ENCODE peak calls at places on chromosomes 11 and 22, in four cellular contexts. One of them, this sample, is unnamed.

GRCh38 chr11:3989251-3989650 is 105.3 kb upstream of the RRM1 start:
- DNase-seq in HepG2: no peak
- DNase-seq in HCT116: no peak
- DNase-seq in K562: no peak
- DNase-seq in this sample: no peak

GRCh38 chr11:14656536-14657457 is 13.2 kb downstream of the PDE3B start:
- DNase-seq in HCT116: no peak
- DNase-seq in K562: peak
- DNase-seq in HepG2: peak
- DNase-seq in this sample: no peak

GRCh38 chr11:95780544-95780943 is 9.0 kb downstream of the FAM76B start:
- DNase-seq in HCT116: no peak
- DNase-seq in HepG2: no peak
- DNase-seq in K562: no peak
- DNase-seq in this sample: no peak

GRCh38 chr22:48950151-48950915 is 877.3 kb downstream of the BRD1 start:
- DNase-seq in HepG2: no peak
- DNase-seq in HCT116: no peak
- DNase-seq in K562: no peak
- DNase-seq in this sample: no peak

GRCh38 chr11:79393362-79394043 is 47.3 kb downstream of the TENM4 start:
- DNase-seq in HepG2: no peak
- DNase-seq in HCT116: no peak
- DNase-seq in K562: no peak
- DNase-seq in this sample: no peak

GRCh38 chr22:30411780-30412179 is 13.8 kb upstream of the MTFP1 start:
- DNase-seq in K562: no peak
- DNase-seq in HepG2: no peak
- DNase-seq in HCT116: no peak
- DNase-seq in this sample: no peak

GRCh38 chr22:33851985-33852384 is 68.3 kb downstream of the LARGE1 start:
- DNase-seq in K562: no peak
- DNase-seq in HepG2: no peak
- DNase-seq in HCT116: no peak
- DNase-seq in this sample: no peak

GRCh38 chr11:121958978-121959340 is 157.1 kb downstream of the BLID start:
- DNase-seq in HCT116: no peak
- DNase-seq in K562: no peak
- DNase-seq in HepG2: no peak
- DNase-seq in this sample: no peak

GRCh38 chr22:20319041-20319744 is 667 bp downstream of the DGCR6L start:
- DNase-seq in HepG2: no peak
- DNase-seq in K562: peak
- DNase-seq in HCT116: no peak
- DNase-seq in this sample: no peak

GRCh38 chr11:8186429-8186828 is 17.6 kb upstream of the RIC3 start:
- DNase-seq in K562: no peak
- DNase-seq in HCT116: no peak
- DNase-seq in HepG2: no peak
- DNase-seq in this sample: no peak

GRCh38 chr11:8178297-8178696 is 9.5 kb upstream of the RIC3 start:
- DNase-seq in HepG2: no peak
- DNase-seq in K562: no peak
- DNase-seq in HCT116: no peak
- DNase-seq in this sample: no peak

GRCh38 chr11:8183136-8183535 is 14.3 kb upstream of the RIC3 start:
- DNase-seq in HCT116: no peak
- DNase-seq in K562: no peak
- DNase-seq in HepG2: no peak
- DNase-seq in this sample: no peak

DNA sequence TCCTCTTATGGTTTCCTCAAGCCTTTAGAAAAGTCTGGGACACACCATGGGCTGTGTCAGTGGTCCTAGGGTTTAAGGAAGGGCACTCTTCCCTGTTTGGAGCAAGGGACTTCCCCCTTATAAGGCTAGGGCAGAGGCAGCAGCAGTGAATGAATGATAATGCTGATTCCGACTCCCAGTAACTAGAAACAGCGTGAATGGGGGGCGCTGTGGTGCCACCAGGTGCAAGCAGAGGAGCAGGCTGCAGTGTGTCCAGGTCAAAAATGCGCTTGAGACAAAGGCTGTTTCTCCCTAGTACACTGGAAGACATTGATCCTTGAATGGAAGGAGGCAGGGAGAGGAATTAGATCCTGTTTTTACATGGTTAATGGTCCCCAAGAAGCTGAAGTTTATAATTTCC is 11.6 kb upstream of the RIC3 start:
- DNase-seq in K562: no peak
- DNase-seq in HCT116: no peak
- DNase-seq in HepG2: no peak
- DNase-seq in this sample: no peak
- TF ChIP-seq TCF7L2 in K562: no peak
- TF ChIP-seq TCF7L2 in HCT116: no peak
- TF ChIP-seq TCF7L2 in HepG2: no peak
- TF ChIP-seq TCF7L2 in this sample: no peak

GRCh38 chr11:26841818-26842457 is 120.1 kb upstream of the SLC5A12 start:
- DNase-seq in HCT116: no peak
- DNase-seq in K562: no peak
- DNase-seq in HepG2: no peak
- DNase-seq in this sample: no peak
- TF ChIP-seq SIN3A in HCT116: no peak
- TF ChIP-seq SIN3A in K562: no peak
- TF ChIP-seq SIN3A in HepG2: no peak
- TF ChIP-seq SIN3A in this sample: no peak

GRCh38 chr11:57624864-57625263 is 24.8 kb downstream of the YPEL4 start:
- DNase-seq in HepG2: no peak
- DNase-seq in K562: no peak
- DNase-seq in HCT116: no peak
- DNase-seq in this sample: no peak

GRCh38 chr11:57626895-57627294 is 22.8 kb downstream of the YPEL4 start:
- DNase-seq in HCT116: no peak
- DNase-seq in HepG2: no peak
- DNase-seq in K562: no peak
- DNase-seq in this sample: no peak

GRCh38 chr11:57619331-57619730 is 21.8 kb downstream of the SERPING1 start:
- DNase-seq in HepG2: no peak
- DNase-seq in HCT116: peak
- DNase-seq in K562: peak
- DNase-seq in this sample: no peak

GRCh38 chr11:57618438-57618837 is 21.0 kb downstream of the SERPING1 start:
- DNase-seq in K562: no peak
- DNase-seq in HepG2: no peak
- DNase-seq in HCT116: no peak
- DNase-seq in this sample: no peak

DNA sequence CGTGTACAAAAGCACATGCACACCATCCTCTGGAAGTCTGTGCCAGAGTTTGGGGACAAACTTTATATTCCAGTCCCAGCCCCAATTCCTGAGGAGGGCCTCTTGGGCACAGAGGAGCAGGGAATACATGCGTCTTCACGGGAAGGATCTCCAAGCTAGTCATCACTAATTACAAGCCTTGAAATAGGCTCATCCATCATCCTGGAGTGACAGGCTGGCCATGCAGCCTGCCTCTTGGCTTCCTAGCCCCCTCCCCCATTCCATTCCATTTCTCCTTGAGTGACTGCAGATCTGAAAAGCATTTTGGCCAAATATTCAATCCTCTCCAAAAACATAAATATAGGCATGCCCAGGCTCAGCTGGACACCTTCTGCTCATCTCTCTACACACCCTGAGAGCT is 24.8 kb downstream of the SERPING1 start:
- DNase-seq in HCT116: no peak
- DNase-seq in HepG2: no peak
- DNase-seq in K562: no peak
- DNase-seq in this sample: no peak
- H3K4me3 ChIP-seq in HCT116: no peak
- H3K4me3 ChIP-seq in HepG2: no peak
- H3K4me3 ChIP-seq in K562: no peak
- H3K4me3 ChIP-seq in this sample: no peak

DNA sequence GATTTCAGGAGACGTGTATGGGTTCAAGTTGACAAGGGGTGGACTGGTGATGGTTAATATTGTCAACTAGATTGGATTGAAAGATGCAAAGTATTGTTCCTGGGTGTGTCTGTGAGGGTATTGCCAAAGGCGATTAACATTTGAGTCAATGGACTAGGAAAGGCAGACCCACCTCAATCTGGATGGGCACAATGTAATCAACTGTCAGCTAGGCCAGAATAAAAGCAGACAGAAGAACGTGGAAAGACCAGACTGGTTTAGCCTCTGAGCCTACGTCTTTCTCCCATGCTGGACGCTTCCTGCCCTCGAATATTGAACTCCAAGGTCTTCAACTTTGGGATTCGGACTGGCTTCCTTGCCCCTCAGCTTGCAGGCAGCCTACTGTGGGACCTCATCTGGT is 1.7 kb upstream of the YPEL4 start:
- DNase-seq in HepG2: no peak
- DNase-seq in HCT116: no peak
- DNase-seq in K562: no peak
- DNase-seq in this sample: no peak
- TF ChIP-seq TCF7L2 in HepG2: no peak
- TF ChIP-seq TCF7L2 in HCT116: no peak
- TF ChIP-seq TCF7L2 in K562: no peak
- TF ChIP-seq TCF7L2 in this sample: no peak

GRCh38 chr22:24145446-24146189 is 35.7 kb upstream of the SUSD2 start:
- DNase-seq in HepG2: no peak
- DNase-seq in K562: no peak
- DNase-seq in HCT116: no peak
- DNase-seq in this sample: no peak
- TF ChIP-seq SIN3A in HepG2: no peak
- TF ChIP-seq SIN3A in K562: no peak
- TF ChIP-seq SIN3A in HCT116: no peak
- TF ChIP-seq SIN3A in this sample: no peak

GRCh38 chr22:25700996-25701815 is 40.8 kb upstream of the MYO18B start:
- DNase-seq in HepG2: no peak
- DNase-seq in HCT116: no peak
- DNase-seq in K562: no peak
- DNase-seq in this sample: no peak
- H3K4me3 ChIP-seq in HepG2: no peak
- H3K4me3 ChIP-seq in HCT116: no peak
- H3K4me3 ChIP-seq in K562: no peak
- H3K4me3 ChIP-seq in this sample: no peak

GRCh38 chr22:25038239-25038638 is 85.7 kb downstream of the KIAA1671 start:
- DNase-seq in HepG2: no peak
- DNase-seq in K562: no peak
- DNase-seq in HCT116: no peak
- DNase-seq in this sample: no peak
- TF ChIP-seq TCF7L2 in HepG2: no peak
- TF ChIP-seq TCF7L2 in K562: no peak
- TF ChIP-seq TCF7L2 in HCT116: no peak
- TF ChIP-seq TCF7L2 in this sample: no peak

DNA sequence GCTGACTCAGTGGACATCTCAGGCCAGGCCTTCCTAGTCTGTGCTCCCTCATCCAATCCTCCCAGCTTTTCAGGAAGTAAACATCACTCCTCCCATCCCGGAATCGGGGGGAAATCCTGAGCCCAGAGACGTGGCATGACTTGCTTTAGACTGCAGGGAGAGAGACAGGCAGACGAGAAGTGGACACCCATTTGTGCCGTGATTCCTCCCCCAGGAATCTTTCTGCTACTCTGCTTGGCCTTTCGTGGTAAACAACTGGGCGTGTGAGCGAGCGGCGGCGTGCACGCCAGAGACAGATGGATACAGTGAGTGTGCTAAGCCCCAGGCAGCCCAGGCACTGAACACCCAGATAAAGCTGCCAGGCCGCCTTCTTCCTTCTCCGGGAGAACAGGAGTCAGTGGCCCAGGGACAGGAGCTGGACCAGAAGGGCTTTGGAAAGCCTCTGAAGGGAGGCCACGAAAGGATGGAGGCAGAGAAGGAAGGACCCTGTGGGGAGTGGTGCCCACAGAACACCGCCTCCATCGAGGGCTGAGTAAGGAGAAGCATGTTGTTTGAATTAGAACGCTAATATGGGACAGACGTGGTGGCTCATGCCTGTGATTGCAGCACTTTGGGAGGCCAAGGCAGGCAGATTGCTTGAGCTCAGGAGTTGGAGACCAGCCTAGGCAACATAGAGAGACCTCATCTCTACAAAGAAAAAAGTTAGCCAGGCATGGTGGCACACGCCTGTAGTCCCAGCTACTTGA is 53.0 kb upstream of the PRR5 start:
- DNase-seq in HCT116: no peak
- DNase-seq in K562: no peak
- DNase-seq in HepG2: no peak
- DNase-seq in this sample: no peak
- TF ChIP-seq SIN3A in HCT116: no peak
- TF ChIP-seq SIN3A in K562: no peak
- TF ChIP-seq SIN3A in HepG2: no peak
- TF ChIP-seq SIN3A in this sample: no peak

GRCh38 chr11:82733444-82734119 is at the start of gene FAM181B:
- DNase-seq in HepG2: no peak
- DNase-seq in K562: peak
- DNase-seq in HCT116: no peak
- DNase-seq in this sample: no peak

GRCh38 chr11:82734120-82734479 is 436 bp upstream of the FAM181B start:
- DNase-seq in K562: no peak
- DNase-seq in HCT116: no peak
- DNase-seq in HepG2: no peak
- DNase-seq in this sample: no peak

GRCh38 chr11:82732734-82733443 is 775 bp downstream of the FAM181B start:
- DNase-seq in K562: peak
- DNase-seq in HepG2: no peak
- DNase-seq in HCT116: no peak
- DNase-seq in this sample: no peak

GRCh38 chr11:82731691-82732277 is 1.9 kb downstream of the FAM181B start:
- DNase-seq in HCT116: no peak
- DNase-seq in HepG2: no peak
- DNase-seq in K562: no peak
- DNase-seq in this sample: no peak

DNA sequence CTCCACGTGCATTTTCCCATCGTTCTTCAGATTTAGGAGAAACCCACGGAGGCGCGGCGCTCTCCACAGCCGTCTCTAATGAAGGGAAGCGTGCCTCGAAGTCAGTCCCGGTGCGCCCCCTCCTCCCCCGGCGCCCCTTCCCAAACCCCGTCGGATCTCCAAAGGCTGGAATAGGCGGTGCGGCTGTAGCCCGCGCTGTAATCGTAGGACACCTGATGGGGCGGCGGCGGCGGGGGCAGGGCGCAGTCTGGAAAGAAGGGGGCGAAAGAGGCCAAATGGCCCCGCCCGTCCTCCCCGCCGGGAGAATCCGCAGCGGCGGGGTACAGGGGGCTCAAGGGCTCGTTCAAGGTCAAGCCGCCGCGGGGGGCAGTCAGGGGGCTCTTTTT is 1.3 kb downstream of the FAM181B start:
- DNase-seq in HepG2: no peak
- DNase-seq in K562: no peak
- DNase-seq in HCT116: no peak
- DNase-seq in this sample: no peak
- H3K4me3 ChIP-seq in HepG2: no peak
- H3K4me3 ChIP-seq in K562: no peak
- H3K4me3 ChIP-seq in HCT116: no peak
- H3K4me3 ChIP-seq in this sample: no peak

This sample was measured in Panc1.